ENCODE peak calls at places on chromosomes 16 and 17, in eight cellular contexts. H is breast epithelium, L is gastrocnemius medialis, M is sigmoid colon, B is esophagus squamous epithelium, G is uterus, A is K562, Q is ovary. J is an unnamed sample.

GRCh38 chr16:23013484-23013883 is 135.8 kb downstream of the USP31 start:
- DNase-seq in H (no peak), L (no peak), M (no peak), B (no peak), G (no peak), A (no peak), Q (no peak), J (no peak)

GRCh38 chr17:34254651-34255380 is at the start of gene CCL2:
- DNase-seq in H (no peak), L (peak; percentile 53), M (peak; percentile 92), B (no peak), G (peak; percentile 81), A (no peak), Q (peak; percentile 56), J (peak; percentile 83)

GRCh38 chr17:33039874-33040273 is 48.2 kb downstream of the SPACA3 start:
- DNase-seq in H (no peak), L (no peak), M (no peak), B (no peak), G (no peak), A (no peak), Q (no peak), J (peak; percentile 15)

GRCh38 chr16:80577485-80578280 is 36.9 kb downstream of the DYNLRB2 start:
- DNase-seq in H (no peak), L (no peak), M (no peak), B (no peak), G (no peak), A (no peak), Q (no peak), J (no peak)

GRCh38 chr17:79029327-79030009 is 5.5 kb downstream of the C1QTNF1 start:
- DNase-seq in H (peak; percentile 14), L (no peak), M (peak; percentile 50), B (no peak), G (no peak), A (no peak), Q (peak; percentile 15), J (peak; percentile 80)

GRCh38 chr17:77831497-77832179 is 126.9 kb upstream of the TNRC6C start:
- DNase-seq in H (peak; percentile 31), L (no peak), M (peak; percentile 65), B (no peak), G (no peak), A (no peak), Q (no peak), J (no peak)

GRCh38 chr16:81204794-81205680 is 33.5 kb upstream of the BCO1 start:
- DNase-seq in H (no peak), L (no peak), M (peak; percentile 76), B (no peak), G (peak; percentile 53), A (peak; percentile 58), Q (peak; percentile 38), J (no peak)

GRCh38 chr17:29162909-29163341 is 17.3 kb downstream of the MYO18A start:
- DNase-seq in H (no peak), L (no peak), M (no peak), B (no peak), G (peak; percentile 32), A (peak; percentile 72), Q (no peak), J (no peak)

GRCh38 chr16:53864819-53865491 is 161.0 kb downstream of the FTO start:
- DNase-seq in H (no peak), L (no peak), M (no peak), B (no peak), G (no peak), A (no peak), Q (no peak), J (no peak)

GRCh38 chr16:69443809-69444611 is 19.6 kb downstream of the CYB5B start:
- DNase-seq in H (no peak), L (no peak), M (peak; percentile 84), B (no peak), G (peak; percentile 51), A (no peak), Q (peak; percentile 43), J (peak; percentile 56)
- TF ChIP-seq POLR2A in H (no peak), L (no peak), M (no peak), B (no peak), G (no peak), A (no peak), Q (no peak), J (no peak)

DNA sequence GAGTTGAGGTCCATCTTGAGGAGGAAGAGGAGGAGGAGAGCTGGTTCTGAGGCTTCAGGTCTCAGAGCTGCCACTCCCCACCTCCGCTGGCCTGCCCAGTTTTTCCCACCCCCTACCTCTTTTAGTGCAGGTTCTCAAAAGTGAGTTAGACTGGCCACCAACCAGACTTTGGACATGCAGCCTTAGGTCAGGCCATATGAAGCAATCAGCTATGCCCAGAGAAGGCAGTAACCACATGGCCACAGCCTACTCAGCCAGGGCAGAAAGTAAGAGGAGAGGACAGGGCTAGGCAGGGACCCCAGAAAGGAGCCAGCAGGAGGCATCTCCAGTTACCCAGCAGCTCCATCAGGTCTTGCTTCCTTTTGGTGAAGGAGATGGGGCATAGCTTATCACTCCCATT is 9.0 kb downstream of the MYO15A start:
- DNase-seq in H (no peak), L (no peak), M (no peak), B (no peak), G (no peak), A (no peak), Q (no peak), J (no peak)
- H3K4me3 ChIP-seq in H (no peak overlapping the region), L (no peak overlapping the region), M (no peak overlapping the region), B (no peak overlapping the region), G (no peak overlapping the region), A (no peak overlapping the region), Q (no peak overlapping the region), J (no peak overlapping the region)

DNA sequence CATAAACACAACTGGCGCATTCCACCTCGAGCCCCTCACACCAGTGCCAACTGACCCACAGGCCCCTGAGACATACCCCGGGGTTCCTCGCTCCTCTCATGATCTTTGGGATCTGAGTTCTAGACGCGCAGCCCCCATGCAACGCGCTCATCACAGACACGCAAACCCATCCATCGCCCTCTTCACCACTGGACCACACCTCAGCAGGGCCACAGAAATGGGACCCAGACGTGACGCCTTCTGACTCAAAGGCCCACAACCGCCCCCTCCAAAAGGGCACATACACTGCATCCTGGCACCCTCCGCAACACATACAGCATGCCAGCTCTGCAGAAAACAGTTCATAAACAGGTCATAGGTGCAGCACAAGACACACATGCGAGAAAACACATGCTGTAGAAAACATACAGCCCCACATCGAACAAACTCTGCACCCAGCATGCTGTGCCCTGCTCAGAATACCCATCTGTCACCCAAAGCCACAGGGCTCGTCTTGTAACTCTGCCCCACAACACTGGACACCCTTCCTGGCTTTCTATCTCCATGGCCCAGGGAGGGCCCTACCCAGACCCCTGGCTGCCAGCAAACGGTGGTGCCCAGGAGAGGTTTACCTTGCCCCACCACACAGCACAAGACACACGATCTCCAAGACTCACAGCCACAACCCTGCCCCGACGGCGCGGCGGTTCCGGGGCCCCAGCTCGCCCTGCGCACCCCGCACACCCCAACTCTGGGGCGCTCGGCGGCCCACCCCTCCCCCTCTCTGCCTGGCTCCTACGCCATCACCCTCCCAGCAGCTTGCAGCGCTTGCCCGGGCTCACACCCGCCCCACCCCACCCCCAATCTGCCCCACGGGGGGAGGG is 924 bp downstream of the ZBTB4 start:
- DNase-seq in H (no peak), L (peak; percentile 27), M (peak; percentile 86), B (no peak), G (peak; percentile 63), A (peak; percentile 67), Q (peak; percentile 78), J (peak; percentile 92)
- TF ChIP-seq POLR2A in H (no peak), L (no peak), M (no peak), B (no peak), G (no peak), A (no peak), Q (no peak), J (no peak)

DNA sequence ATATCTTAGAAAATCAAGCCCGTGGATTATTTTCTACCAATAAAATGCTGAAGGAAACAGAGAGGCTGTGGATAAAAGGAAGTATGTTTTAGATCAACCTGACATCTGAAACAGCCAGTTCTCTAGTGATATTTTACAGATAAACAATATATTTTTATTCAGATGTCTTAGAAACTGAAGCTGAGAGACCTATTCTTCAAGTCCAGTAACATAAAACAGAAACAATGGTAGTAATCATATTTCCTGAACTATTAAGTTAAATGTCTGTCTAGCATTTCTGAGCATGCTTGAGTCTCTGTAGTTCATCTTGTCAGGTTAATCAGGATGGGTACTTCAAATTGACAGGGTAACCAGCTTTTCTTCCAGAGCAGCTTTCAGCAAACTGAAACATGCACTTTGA is 449.6 kb upstream of the TOM1L1 start:
- DNase-seq in H (no peak), L (no peak), M (no peak), B (no peak), G (no peak), A (no peak), Q (no peak), J (no peak)
- H3K4me3 ChIP-seq in H (no peak overlapping the region), L (no peak overlapping the region), M (no peak overlapping the region), B (no peak overlapping the region), G (no peak overlapping the region), A (no peak overlapping the region), Q (no peak overlapping the region), J (no peak overlapping the region)

GRCh38 chr16:90046122-90046970 is 27.1 kb upstream of the DBNDD1 start:
- DNase-seq in H (peak; percentile 50), L (no peak), M (no peak), B (no peak), G (no peak), A (peak; percentile 83), Q (peak; percentile 52), J (no peak)

GRCh38 chr16:90047714-90048346 is 28.6 kb upstream of the DBNDD1 start:
- DNase-seq in H (no peak), L (no peak), M (no peak), B (no peak), G (peak; percentile 41), A (peak; percentile 87), Q (peak; percentile 80), J (no peak)

GRCh38 chr16:90048347-90048722 is 28.8 kb downstream of the PRDM7 start:
- DNase-seq in H (no peak), L (no peak), M (no peak), B (no peak), G (no peak), A (no peak), Q (no peak), J (no peak)

GRCh38 chr16:90048737-90049330 is 28.3 kb downstream of the PRDM7 start:
- DNase-seq in H (no peak), L (no peak), M (no peak), B (no peak), G (no peak), A (no peak), Q (no peak), J (no peak)

DNA sequence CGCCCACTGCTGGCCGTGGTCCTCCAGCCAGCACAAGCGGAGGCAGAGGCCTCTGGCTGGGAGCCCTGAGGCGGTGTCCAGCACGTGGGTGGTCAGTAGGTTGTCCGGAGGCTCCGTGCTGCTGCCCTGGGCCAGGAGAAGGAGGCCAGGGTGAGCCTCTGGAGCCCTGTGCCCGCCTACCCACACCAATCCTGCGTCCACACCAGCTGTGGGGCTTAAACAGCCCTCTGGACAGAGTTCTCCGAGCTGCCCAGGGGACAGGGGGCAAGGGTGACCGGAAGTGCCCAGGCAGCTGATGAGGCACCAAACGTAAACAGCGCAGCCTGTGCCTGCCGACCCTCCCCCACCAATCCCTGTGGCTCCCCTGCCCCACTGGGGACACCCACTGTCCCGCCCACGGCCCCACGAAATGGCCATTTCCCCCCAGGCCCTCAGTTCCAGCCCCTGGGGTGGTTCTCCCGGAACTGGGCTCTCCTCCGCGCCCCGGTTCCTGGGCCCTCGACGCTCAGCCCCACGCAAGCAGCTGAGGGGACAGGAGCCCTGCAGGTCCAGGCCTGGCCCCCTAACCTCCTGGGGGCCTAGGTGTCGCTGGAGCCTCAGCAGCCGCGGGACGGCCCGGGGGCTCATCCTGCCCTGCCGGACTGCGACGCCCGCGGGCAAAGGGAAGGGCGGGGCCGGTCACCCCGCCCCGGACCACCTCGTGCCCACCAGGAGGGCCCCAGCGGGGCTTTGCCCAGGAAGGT is 27.9 kb upstream of the DBNDD1 start:
- DNase-seq in H (no peak), L (peak; percentile 32), M (peak; percentile 90), B (no peak), G (peak; percentile 84), A (peak; percentile 31), Q (peak; percentile 94), J (no peak)
- TF ChIP-seq POLR2A in H (no peak), L (peak; percentile 31), M (no peak), B (no peak), G (no peak), A (peak; percentile 70), Q (no peak), J (no peak)

J was measured in lower leg skin.